ENCODE peak calls at places on chromosomes 13 and 19, in four cellular contexts. A, W, L and G are unnamed samples.

GRCh38 chr13:39378293-39378692 is 224.7 kb downstream of the LHFPL6 start:
- DNase-seq in A (no peak), W (no peak), L (no peak), G (no peak)

GRCh38 chr13:113813749-113814434 is 50.0 kb downstream of the GAS6 start:
- DNase-seq in A (no peak), W (no peak), L (no peak), G (no peak)

GRCh38 chr19:45746866-45747265 is 13.6 kb downstream of the MEIOSIN start:
- DNase-seq in A (no peak), W (no peak), L (no peak), G (no peak)

GRCh38 chr13:33310245-33311038 is 24.9 kb upstream of the STARD13 start:
- DNase-seq in A (no peak), W (no peak), L (no peak), G (no peak)

GRCh38 chr13:74891610-74892009 is 590.4 kb downstream of the TBC1D4 start:
- DNase-seq in A (no peak), W (no peak), L (no peak), G (no peak)

GRCh38 chr19:5172859-5173577 is 167.6 kb downstream of the PTPRS start:
- DNase-seq in A (no peak), W (no peak), L (peak), G (no peak)

GRCh38 chr19:58154287-58154678 is 3.7 kb upstream of the ZNF329 start:
- DNase-seq in A (no peak), W (no peak), L (no peak), G (no peak)

GRCh38 chr13:107157272-107157671 is 589.3 kb upstream of the ARGLU1 start:
- DNase-seq in A (no peak), W (no peak), L (no peak), G (no peak)

GRCh38 chr13:33642374-33643065 is 175.4 kb upstream of the RFC3 start:
- DNase-seq in A (no peak), W (no peak), L (no peak), G (no peak)

GRCh38 chr13:32010137-32010536 is 21.4 kb upstream of the FRY start:
- DNase-seq in A (no peak), W (no peak), L (no peak), G (no peak)

GRCh38 chr19:35828694-35829301 is 16.2 kb upstream of the PRODH2 start:
- DNase-seq in A (peak), W (no peak), L (peak), G (peak)

DNA sequence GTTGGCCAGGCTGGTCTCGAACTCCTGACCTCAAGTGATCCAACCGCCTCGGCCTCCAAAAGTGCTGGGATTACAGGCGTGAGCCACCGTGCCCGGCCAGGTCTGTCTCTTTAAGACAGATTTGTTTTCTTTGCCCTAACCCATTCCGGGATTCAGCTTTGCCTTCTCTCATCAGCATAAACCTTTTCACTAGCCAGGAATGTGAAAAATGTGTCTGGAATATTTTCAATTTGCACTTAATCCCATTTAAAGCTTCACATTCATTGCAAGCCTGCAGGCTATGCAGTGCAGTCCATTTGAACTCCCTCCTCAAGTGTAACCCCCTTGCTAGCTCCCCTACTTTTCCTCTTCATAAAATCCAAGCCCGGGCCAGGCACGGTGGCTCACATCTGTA is 880 bp upstream of the TMEM160 start:
- DNase-seq in A (no peak), W (no peak), L (peak), G (no peak)
- H3K4me3 ChIP-seq in A (peak), W (peak), L (no peak), G (no peak)

DNA sequence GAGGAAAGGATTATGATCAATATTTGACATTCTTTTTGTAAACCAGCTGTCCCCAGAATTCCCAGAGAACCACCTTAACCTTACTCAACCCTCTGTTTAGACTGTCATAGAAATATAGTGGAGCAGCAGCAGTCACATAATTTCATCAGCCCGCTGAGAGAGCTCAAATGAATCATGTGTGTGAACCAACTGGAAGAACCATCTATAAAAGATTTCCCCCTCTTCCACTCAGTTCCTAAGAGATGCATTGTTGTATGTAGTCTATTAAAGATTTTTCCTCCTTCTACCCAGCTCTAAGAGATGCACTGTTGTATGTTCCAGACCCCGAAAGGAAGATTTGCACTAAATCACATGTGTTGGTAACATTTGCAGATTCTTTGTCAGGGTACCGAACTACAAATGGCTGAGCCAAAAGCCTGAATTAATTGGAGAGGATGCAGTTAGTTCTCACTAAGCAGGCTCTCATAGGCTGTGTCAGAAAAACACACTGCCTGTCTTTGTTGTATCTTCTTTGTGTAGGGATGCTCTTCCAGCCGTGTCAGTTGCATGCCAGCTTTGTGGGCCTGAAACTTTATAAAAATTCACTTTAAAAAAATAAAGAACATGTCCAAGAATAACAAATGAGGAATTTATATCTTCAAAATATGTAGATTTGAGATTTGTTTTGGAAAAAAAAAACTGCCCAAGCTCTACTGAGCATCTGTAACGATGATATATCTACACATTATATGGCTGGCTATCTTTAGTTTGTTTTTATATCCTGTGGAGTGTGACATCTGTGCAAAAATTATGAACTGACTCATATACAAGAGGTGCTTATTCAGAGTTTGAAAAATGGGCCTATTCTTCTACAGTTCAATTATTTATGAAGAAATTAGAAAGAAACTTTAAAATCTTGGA is 223.2 kb downstream of the MZT1 start:
- DNase-seq in A (no peak), W (no peak), L (peak), G (no peak)
- H3K4me3 ChIP-seq in A (no peak), W (no peak), L (no peak), G (no peak)

DNA sequence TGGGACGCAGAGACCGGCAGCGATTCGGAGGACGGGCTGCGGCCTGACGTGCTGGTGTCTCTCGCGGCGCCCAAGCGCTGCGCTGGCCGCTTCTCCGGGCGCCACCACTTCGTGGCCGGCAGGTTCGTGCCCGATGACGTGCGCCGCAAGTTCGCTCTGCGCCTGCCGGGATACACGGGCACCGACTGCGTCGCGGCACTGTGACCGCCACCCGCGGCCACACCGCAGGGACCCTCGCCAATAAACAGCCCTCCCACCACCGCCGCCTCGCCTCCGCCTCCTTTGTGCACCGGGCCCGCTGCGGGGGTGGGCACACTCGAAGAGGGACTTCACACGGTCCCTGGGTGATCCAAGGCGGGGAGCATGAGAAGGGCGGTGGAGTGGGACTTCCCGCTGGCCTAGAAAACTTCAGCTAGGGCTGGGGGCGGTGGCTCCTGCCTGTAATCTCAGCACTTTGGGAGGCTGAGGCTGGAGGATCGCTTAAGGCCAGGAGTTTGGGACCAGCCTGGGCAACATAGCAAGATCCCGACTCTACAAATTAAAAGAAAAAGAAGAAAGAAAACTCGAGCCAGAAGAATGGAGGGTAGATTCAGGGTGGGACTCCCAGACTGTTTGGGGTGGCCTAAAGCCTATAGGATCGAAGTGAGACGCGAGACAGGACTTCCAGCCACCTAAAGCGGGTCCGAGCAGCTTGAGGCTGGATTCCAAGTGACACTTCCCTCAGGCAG is 580 bp upstream of the CILP2 start:
- DNase-seq in A (no peak), W (no peak), L (no peak), G (no peak)
- H3K4me3 ChIP-seq in A (peak), W (no peak), L (peak), G (no peak)

GRCh38 chr13:41960195-41960699 is 662 bp downstream of the VWA8 start:
- DNase-seq in A (no peak), W (no peak), L (peak), G (no peak)

GRCh38 chr13:41956272-41956671 is 4.6 kb downstream of the VWA8 start:
- DNase-seq in A (no peak), W (no peak), L (no peak), G (no peak)

GRCh38 chr13:41955605-41956004 is 5.3 kb downstream of the VWA8 start:
- DNase-seq in A (no peak), W (no peak), L (no peak), G (no peak)

GRCh38 chr13:41962994-41963393 is 2.1 kb upstream of the VWA8 start:
- DNase-seq in A (no peak), W (no peak), L (no peak), G (no peak)

GRCh38 chr13:41960700-41961697 is at the start of gene VWA8:
- DNase-seq in A (peak), W (peak), L (peak), G (peak)
- H3K4me3 ChIP-seq in A (peak), W (peak), L (peak), G (peak)

GRCh38 chr13:46372071-46372470 is 15.0 kb downstream of the RUBCNL start:
- DNase-seq in A (no peak), W (no peak), L (no peak), G (no peak)

GRCh38 chr13:46373623-46374022 is 13.4 kb downstream of the RUBCNL start:
- DNase-seq in A (no peak), W (no peak), L (no peak), G (no peak)

GRCh38 chr13:46374710-46375109 is 12.3 kb downstream of the RUBCNL start:
- DNase-seq in A (no peak), W (no peak), L (no peak), G (no peak)

GRCh38 chr13:46367622-46368327 is 19.3 kb downstream of the RUBCNL start:
- DNase-seq in A (no peak), W (no peak), L (no peak), G (no peak)

DNA sequence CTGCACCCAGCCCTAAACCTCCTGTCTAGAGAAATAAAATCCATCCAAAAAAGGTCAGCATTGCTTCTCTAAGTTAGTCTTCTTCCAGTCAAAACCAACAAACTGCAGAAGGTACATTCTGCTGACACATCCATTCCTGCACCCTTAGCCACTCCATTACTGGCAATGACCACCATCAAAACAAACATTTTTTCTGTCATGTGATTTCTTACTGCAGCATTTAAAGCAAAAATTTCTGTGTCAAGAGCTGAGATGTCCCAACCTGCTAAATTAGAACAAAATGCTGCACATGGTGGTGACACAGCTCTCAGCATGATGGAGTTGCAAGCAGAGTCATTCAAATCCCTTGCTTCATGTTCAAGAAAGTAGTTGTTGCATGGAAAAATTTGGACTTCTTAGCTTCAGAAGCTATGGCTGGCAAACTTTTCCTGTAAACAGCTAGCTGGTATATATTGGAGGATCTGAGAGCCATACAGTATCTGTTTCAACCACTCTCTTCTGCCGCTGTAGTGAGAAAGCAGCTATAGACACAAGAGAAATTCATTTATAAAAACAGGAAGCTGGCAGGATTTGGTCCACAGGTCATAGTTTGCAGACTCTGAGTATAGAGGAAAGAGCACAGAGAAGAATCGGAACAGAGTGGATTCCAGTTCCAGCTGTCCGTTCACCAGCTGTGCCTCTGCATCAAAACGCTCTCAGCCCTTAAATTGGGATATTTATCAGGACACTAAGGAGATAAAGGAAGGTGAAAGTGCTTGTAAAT is 17.4 kb downstream of the RUBCNL start:
- DNase-seq in A (no peak), W (no peak), L (peak), G (no peak)
- H3K4me3 ChIP-seq in A (no peak), W (no peak), L (no peak), G (no peak)

GRCh38 chr19:16611121-16611520 is 16.9 kb downstream of the MED26 start:
- DNase-seq in A (no peak), W (no peak), L (no peak), G (no peak)
- H3K4me3 ChIP-seq in A (no peak), W (no peak), L (no peak), G (no peak)

DNA sequence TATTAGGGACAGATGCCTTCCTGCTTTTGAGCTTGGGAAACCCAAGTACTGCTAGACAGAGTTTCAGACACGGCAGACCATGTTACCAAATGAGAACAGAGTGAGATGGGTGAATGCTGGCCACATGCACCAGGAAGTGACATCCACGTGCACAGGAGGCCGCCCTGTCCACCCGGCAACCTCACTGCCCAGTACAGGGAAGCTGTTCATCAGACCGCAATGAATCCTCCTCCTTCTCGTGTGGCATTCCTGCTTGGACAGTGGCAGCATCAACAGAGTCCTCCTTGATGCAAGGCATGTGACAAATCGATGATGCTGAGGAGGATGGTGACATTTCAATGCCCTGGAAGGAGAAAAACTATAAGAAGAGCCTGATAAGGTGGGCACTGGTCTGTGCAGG is 191.0 kb upstream of the SOX1 start:
- DNase-seq in A (peak), W (no peak), L (no peak), G (no peak)
- H3K4me3 ChIP-seq in A (no peak), W (no peak), L (no peak), G (no peak)

GRCh38 chr19:1929051-1929742 is 11.8 kb upstream of the CSNK1G2 start:
- DNase-seq in A (peak), W (peak), L (no peak), G (peak)
- H3K4me3 ChIP-seq in A (peak), W (peak), L (peak), G (peak)

DNA sequence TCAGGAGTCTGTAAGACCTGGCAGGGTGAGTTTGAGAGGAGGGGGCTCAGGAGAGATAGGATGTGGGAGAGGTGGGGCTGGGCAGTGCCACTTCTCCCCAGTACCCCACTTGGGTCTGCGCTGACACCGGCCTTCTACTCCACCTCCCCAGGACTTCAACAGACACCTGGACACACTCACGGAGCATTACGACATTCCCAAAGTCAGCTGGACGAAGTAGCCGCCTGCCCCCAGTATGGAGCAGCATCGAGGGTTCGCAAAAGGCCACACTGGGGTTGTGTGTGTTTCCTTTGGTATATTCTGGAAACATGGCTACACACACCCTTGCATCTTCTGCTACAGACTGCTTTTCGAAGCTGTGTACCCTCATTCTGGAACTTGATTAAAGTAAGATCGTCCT is 5.5 kb downstream of the FAM32A start:
- DNase-seq in A (no peak), W (no peak), L (no peak), G (no peak)
- H3K4me3 ChIP-seq in A (no peak), W (no peak), L (no peak), G (no peak)